ENCODE peak calls at places on chromosomes 1 and 21, in nine cellular contexts. One of them, this sample, is unnamed.
A peak's percentile ranks its signal among the peaks of the same experiment; 100 is the strongest.

GRCh38 chr21:44871576-44872265 is 1.8 kb downstream of the PTTG1IP start:
- DNase-seq in stromal cell of bone marrow: peak; percentile 75
- DNase-seq in HEK293T: no peak
- DNase-seq in WTC11: no peak
- DNase-seq in WERI-Rb-1: no peak
- DNase-seq in RCC 7860: peak; percentile 51
- DNase-seq in COR-L47: no peak
- DNase-seq in prostate gland: peak; percentile 47
- DNase-seq in T-cell: no peak
- DNase-seq in this sample: peak; percentile 81

GRCh38 chr1:216732121-216732520 is 8.9 kb upstream of the ESRRG start:
- DNase-seq in stromal cell of bone marrow: no peak
- DNase-seq in HEK293T: no peak
- DNase-seq in WTC11: no peak
- DNase-seq in WERI-Rb-1: no peak
- DNase-seq in RCC 7860: no peak
- DNase-seq in COR-L47: no peak
- DNase-seq in prostate gland: no peak
- DNase-seq in T-cell: no peak
- DNase-seq in this sample: no peak

GRCh38 chr1:185010361-185010760 is 35.0 kb upstream of the RNF2 start:
- DNase-seq in stromal cell of bone marrow: no peak
- DNase-seq in HEK293T: no peak
- DNase-seq in WTC11: no peak
- DNase-seq in WERI-Rb-1: no peak
- DNase-seq in RCC 7860: no peak
- DNase-seq in COR-L47: no peak
- DNase-seq in prostate gland: no peak
- DNase-seq in T-cell: no peak
- DNase-seq in this sample: no peak

GRCh38 chr1:176669782-176670181 is 206.8 kb downstream of the PAPPA2 start:
- DNase-seq in stromal cell of bone marrow: no peak
- DNase-seq in HEK293T: no peak
- DNase-seq in WTC11: no peak
- DNase-seq in WERI-Rb-1: no peak
- DNase-seq in RCC 7860: no peak
- DNase-seq in COR-L47: no peak
- DNase-seq in prostate gland: no peak
- DNase-seq in T-cell: no peak
- DNase-seq in this sample: no peak

GRCh38 chr1:171901245-171901644 is 59.9 kb downstream of the DNM3 start:
- DNase-seq in stromal cell of bone marrow: no peak
- DNase-seq in HEK293T: no peak
- DNase-seq in WTC11: no peak
- DNase-seq in WERI-Rb-1: no peak
- DNase-seq in RCC 7860: peak; percentile 53
- DNase-seq in COR-L47: no peak
- DNase-seq in prostate gland: no peak
- DNase-seq in T-cell: no peak
- DNase-seq in this sample: no peak

GRCh38 chr1:1374068-1374860 is 743 bp downstream of the AURKAIP1 start:
- DNase-seq in stromal cell of bone marrow: no peak
- DNase-seq in HEK293T: no peak
- DNase-seq in WTC11: no peak
- DNase-seq in WERI-Rb-1: no peak
- DNase-seq in RCC 7860: no peak
- DNase-seq in COR-L47: no peak
- DNase-seq in prostate gland: no peak
- DNase-seq in T-cell: no peak
- DNase-seq in this sample: no peak

GRCh38 chr1:98102369-98103030 is 181.7 kb upstream of the DPYD start:
- DNase-seq in stromal cell of bone marrow: no peak
- DNase-seq in HEK293T: no peak
- DNase-seq in WTC11: no peak
- DNase-seq in WERI-Rb-1: no peak
- DNase-seq in RCC 7860: no peak
- DNase-seq in COR-L47: no peak
- DNase-seq in prostate gland: no peak
- DNase-seq in T-cell: no peak
- DNase-seq in this sample: peak; percentile 55

GRCh38 chr1:183374825-183375224 is 43.4 kb downstream of the NMNAT2 start:
- DNase-seq in stromal cell of bone marrow: no peak
- DNase-seq in HEK293T: no peak
- DNase-seq in WTC11: no peak
- DNase-seq in WERI-Rb-1: no peak
- DNase-seq in RCC 7860: no peak
- DNase-seq in COR-L47: no peak
- DNase-seq in prostate gland: no peak
- DNase-seq in T-cell: no peak
- DNase-seq in this sample: no peak

GRCh38 chr1:171736204-171736603 is 5.7 kb downstream of the VAMP4 start:
- DNase-seq in stromal cell of bone marrow: no peak
- DNase-seq in HEK293T: no peak
- DNase-seq in WTC11: no peak
- DNase-seq in WERI-Rb-1: no peak
- DNase-seq in RCC 7860: no peak
- DNase-seq in COR-L47: no peak
- DNase-seq in prostate gland: no peak
- DNase-seq in T-cell: no peak
- DNase-seq in this sample: no peak

GRCh38 chr1:43835141-43836021 is 98.2 kb upstream of the ARTN start:
- DNase-seq in stromal cell of bone marrow: peak; percentile 80
- DNase-seq in HEK293T: no peak
- DNase-seq in WTC11: no peak
- DNase-seq in WERI-Rb-1: no peak
- DNase-seq in RCC 7860: peak; percentile 95
- DNase-seq in COR-L47: no peak
- DNase-seq in prostate gland: no peak
- DNase-seq in T-cell: no peak
- DNase-seq in this sample: peak; percentile 89

GRCh38 chr21:31509108-31510017 is 150.1 kb upstream of the SOD1 start:
- DNase-seq in stromal cell of bone marrow: no peak
- DNase-seq in HEK293T: peak; percentile 81
- DNase-seq in WTC11: peak; percentile 82
- DNase-seq in WERI-Rb-1: peak; percentile 35
- DNase-seq in RCC 7860: no peak
- DNase-seq in COR-L47: peak; percentile 74
- DNase-seq in prostate gland: no peak
- DNase-seq in T-cell: peak; percentile 51
- DNase-seq in this sample: no peak

GRCh38 chr1:10283318-10283984 is 73.1 kb downstream of the KIF1B start:
- DNase-seq in stromal cell of bone marrow: no peak
- DNase-seq in HEK293T: no peak
- DNase-seq in WTC11: no peak
- DNase-seq in WERI-Rb-1: no peak
- DNase-seq in RCC 7860: no peak
- DNase-seq in COR-L47: no peak
- DNase-seq in prostate gland: no peak
- DNase-seq in T-cell: no peak
- DNase-seq in this sample: peak; percentile 35

GRCh38 chr1:227764019-227764391 is 28.8 kb downstream of the SNAP47 start:
- DNase-seq in stromal cell of bone marrow: no peak
- DNase-seq in HEK293T: no peak
- DNase-seq in WTC11: no peak
- DNase-seq in WERI-Rb-1: no peak
- DNase-seq in RCC 7860: no peak
- DNase-seq in COR-L47: no peak
- DNase-seq in prostate gland: no peak
- DNase-seq in T-cell: no peak
- DNase-seq in this sample: peak; percentile 66

GRCh38 chr1:162161921-162162550 is 92.5 kb downstream of the NOS1AP start:
- DNase-seq in stromal cell of bone marrow: no peak
- DNase-seq in HEK293T: no peak
- DNase-seq in WTC11: no peak
- DNase-seq in WERI-Rb-1: no peak
- DNase-seq in RCC 7860: no peak
- DNase-seq in COR-L47: no peak
- DNase-seq in prostate gland: no peak
- DNase-seq in T-cell: no peak
- DNase-seq in this sample: peak; percentile 52

GRCh38 chr1:29804181-29804899 is 568.0 kb downstream of the PTPRU start:
- DNase-seq in stromal cell of bone marrow: no peak
- DNase-seq in HEK293T: no peak
- DNase-seq in WTC11: no peak
- DNase-seq in WERI-Rb-1: no peak
- DNase-seq in RCC 7860: no peak
- DNase-seq in COR-L47: no peak
- DNase-seq in prostate gland: no peak
- DNase-seq in T-cell: no peak
- DNase-seq in this sample: no peak

GRCh38 chr1:88701275-88701674 is 17.2 kb downstream of the PKN2 start:
- DNase-seq in stromal cell of bone marrow: no peak
- DNase-seq in HEK293T: no peak
- DNase-seq in WTC11: no peak
- DNase-seq in WERI-Rb-1: no peak
- DNase-seq in RCC 7860: no peak
- DNase-seq in COR-L47: no peak
- DNase-seq in prostate gland: no peak
- DNase-seq in T-cell: no peak
- DNase-seq in this sample: no peak

GRCh38 chr1:218711021-218711420 is 365.9 kb downstream of the TGFB2 start:
- DNase-seq in stromal cell of bone marrow: no peak
- DNase-seq in HEK293T: no peak
- DNase-seq in WTC11: no peak
- DNase-seq in WERI-Rb-1: no peak
- DNase-seq in RCC 7860: peak; percentile 26
- DNase-seq in COR-L47: no peak
- DNase-seq in prostate gland: no peak
- DNase-seq in T-cell: no peak
- DNase-seq in this sample: peak; percentile 15

GRCh38 chr1:53641481-53642214 is 97.3 kb downstream of the GLIS1 start:
- DNase-seq in stromal cell of bone marrow: no peak
- DNase-seq in HEK293T: no peak
- DNase-seq in WTC11: peak; percentile 7
- DNase-seq in WERI-Rb-1: peak; percentile 43
- DNase-seq in RCC 7860: no peak
- DNase-seq in COR-L47: no peak
- DNase-seq in prostate gland: no peak
- DNase-seq in T-cell: no peak
- DNase-seq in this sample: no peak

GRCh38 chr1:228336308-228337030 is 70.2 kb downstream of the TRIM11 start:
- DNase-seq in stromal cell of bone marrow: peak; percentile 3
- DNase-seq in HEK293T: no peak
- DNase-seq in WTC11: no peak
- DNase-seq in WERI-Rb-1: no peak
- DNase-seq in RCC 7860: no peak
- DNase-seq in COR-L47: no peak
- DNase-seq in prostate gland: no peak
- DNase-seq in T-cell: peak; percentile 17
- DNase-seq in this sample: no peak

GRCh38 chr1:7595338-7595737 is 175.8 kb upstream of the VAMP3 start:
- DNase-seq in stromal cell of bone marrow: no peak
- DNase-seq in HEK293T: no peak
- DNase-seq in WTC11: no peak
- DNase-seq in WERI-Rb-1: no peak
- DNase-seq in RCC 7860: no peak
- DNase-seq in COR-L47: no peak
- DNase-seq in prostate gland: no peak
- DNase-seq in T-cell: no peak
- DNase-seq in this sample: no peak

GRCh38 chr1:53400761-53401379 is 58.3 kb upstream of the DMRTB1 start:
- DNase-seq in stromal cell of bone marrow: no peak
- DNase-seq in HEK293T: no peak
- DNase-seq in WTC11: no peak
- DNase-seq in WERI-Rb-1: no peak
- DNase-seq in RCC 7860: no peak
- DNase-seq in COR-L47: no peak
- DNase-seq in prostate gland: no peak
- DNase-seq in T-cell: no peak
- DNase-seq in this sample: no peak

GRCh38 chr1:170370087-170370486 is 161.9 kb upstream of the GORAB start:
- DNase-seq in stromal cell of bone marrow: no peak
- DNase-seq in HEK293T: no peak
- DNase-seq in WTC11: no peak
- DNase-seq in WERI-Rb-1: no peak
- DNase-seq in RCC 7860: no peak
- DNase-seq in COR-L47: no peak
- DNase-seq in prostate gland: no peak
- DNase-seq in T-cell: no peak
- DNase-seq in this sample: no peak

GRCh38 chr1:12480748-12481362 is 137.2 kb downstream of the DHRS3 start:
- DNase-seq in stromal cell of bone marrow: peak; percentile 89
- DNase-seq in HEK293T: no peak
- DNase-seq in WTC11: no peak
- DNase-seq in WERI-Rb-1: no peak
- DNase-seq in RCC 7860: peak; percentile 81
- DNase-seq in COR-L47: no peak
- DNase-seq in prostate gland: no peak
- DNase-seq in T-cell: peak; percentile 28
- DNase-seq in this sample: peak; percentile 97

GRCh38 chr1:172208635-172209034 is 211.8 kb upstream of the C1orf105 start:
- DNase-seq in stromal cell of bone marrow: no peak
- DNase-seq in HEK293T: no peak
- DNase-seq in WTC11: no peak
- DNase-seq in WERI-Rb-1: no peak
- DNase-seq in RCC 7860: no peak
- DNase-seq in COR-L47: no peak
- DNase-seq in prostate gland: no peak
- DNase-seq in T-cell: no peak
- DNase-seq in this sample: no peak

GRCh38 chr1:165116732-165117131 is 239.8 kb downstream of the LMX1A start:
- DNase-seq in stromal cell of bone marrow: peak; percentile 37
- DNase-seq in HEK293T: no peak
- DNase-seq in WTC11: no peak
- DNase-seq in WERI-Rb-1: no peak
- DNase-seq in RCC 7860: peak; percentile 65
- DNase-seq in COR-L47: no peak
- DNase-seq in prostate gland: no peak
- DNase-seq in T-cell: no peak
- DNase-seq in this sample: peak; percentile 90

GRCh38 chr1:32200226-32201010 is at the start of gene CCDC28B:
- DNase-seq in stromal cell of bone marrow: no peak
- DNase-seq in HEK293T: peak; percentile 75
- DNase-seq in WTC11: peak; percentile 71
- DNase-seq in WERI-Rb-1: peak; percentile 57
- DNase-seq in RCC 7860: no peak
- DNase-seq in COR-L47: peak; percentile 80
- DNase-seq in prostate gland: peak; percentile 33
- DNase-seq in T-cell: peak; percentile 66
- DNase-seq in this sample: peak; percentile 71

GRCh38 chr1:104195395-104195794 is 445.7 kb downstream of the AMY1C start:
- DNase-seq in stromal cell of bone marrow: no peak
- DNase-seq in HEK293T: peak; percentile 10
- DNase-seq in WTC11: no peak
- DNase-seq in WERI-Rb-1: no peak
- DNase-seq in RCC 7860: peak; percentile 41
- DNase-seq in COR-L47: no peak
- DNase-seq in prostate gland: no peak
- DNase-seq in T-cell: no peak
- DNase-seq in this sample: peak; percentile 0

GRCh38 chr1:150537732-150538684 is 11.2 kb upstream of the ADAMTSL4 start:
- DNase-seq in stromal cell of bone marrow: no peak
- DNase-seq in HEK293T: no peak
- DNase-seq in WTC11: peak; percentile 76
- DNase-seq in WERI-Rb-1: no peak
- DNase-seq in RCC 7860: peak; percentile 84
- DNase-seq in COR-L47: no peak
- DNase-seq in prostate gland: no peak
- DNase-seq in T-cell: no peak
- DNase-seq in this sample: peak; percentile 92

GRCh38 chr1:1628656-1629429 is 3.1 kb upstream of the MMP23B start:
- DNase-seq in stromal cell of bone marrow: no peak
- DNase-seq in HEK293T: no peak
- DNase-seq in WTC11: peak; percentile 63
- DNase-seq in WERI-Rb-1: peak; percentile 10
- DNase-seq in RCC 7860: no peak
- DNase-seq in COR-L47: no peak
- DNase-seq in prostate gland: no peak
- DNase-seq in T-cell: no peak
- DNase-seq in this sample: no peak

GRCh38 chr1:203536981-203537455 is 43.1 kb downstream of the OPTC start:
- DNase-seq in stromal cell of bone marrow: no peak
- DNase-seq in HEK293T: no peak
- DNase-seq in WTC11: no peak
- DNase-seq in WERI-Rb-1: no peak
- DNase-seq in RCC 7860: peak; percentile 49
- DNase-seq in COR-L47: no peak
- DNase-seq in prostate gland: no peak
- DNase-seq in T-cell: no peak
- DNase-seq in this sample: peak; percentile 81

GRCh38 chr1:233884461-233885151 is 19.9 kb upstream of the SLC35F3 start:
- DNase-seq in stromal cell of bone marrow: no peak
- DNase-seq in HEK293T: no peak
- DNase-seq in WTC11: no peak
- DNase-seq in WERI-Rb-1: no peak
- DNase-seq in RCC 7860: peak; percentile 60
- DNase-seq in COR-L47: no peak
- DNase-seq in prostate gland: no peak
- DNase-seq in T-cell: no peak
- DNase-seq in this sample: peak; percentile 84

This sample was measured in fibroblast of lung.